ENCODE peak calls at places on chromosomes 1 and 21, in eight cellular contexts. One of them, this sample, is unnamed.

GRCh38 chr1:94542088-94542671 is 621 bp upstream of the F3 start:
- DNase-seq in left lung: peak; percentile 47
- DNase-seq in foreskin fibroblast: peak; percentile 79
- DNase-seq in neural progenitor cell: peak; percentile 43
- DNase-seq in mammary epithelial cell: peak; percentile 36
- DNase-seq in AG09319: no peak
- DNase-seq in AG10803: peak; percentile 94
- DNase-seq in tibial nerve: peak; percentile 50
- DNase-seq in this sample: no peak

GRCh38 chr1:9289090-9289534 is 3.6 kb upstream of the SPSB1 start:
- DNase-seq in left lung: peak; percentile 77
- DNase-seq in foreskin fibroblast: peak; percentile 85
- DNase-seq in neural progenitor cell: peak; percentile 77
- DNase-seq in mammary epithelial cell: peak; percentile 61
- DNase-seq in AG09319: no peak
- DNase-seq in AG10803: peak; percentile 62
- DNase-seq in tibial nerve: peak; percentile 67
- DNase-seq in this sample: no peak

GRCh38 chr1:80048706-80049105 is 1042.2 kb upstream of the ADGRL4 start:
- DNase-seq in left lung: no peak
- DNase-seq in foreskin fibroblast: peak; percentile 42
- DNase-seq in neural progenitor cell: no peak
- DNase-seq in mammary epithelial cell: peak; percentile 25
- DNase-seq in AG09319: no peak
- DNase-seq in AG10803: no peak
- DNase-seq in tibial nerve: no peak
- DNase-seq in this sample: no peak

GRCh38 chr1:109214695-109215623 is 1.2 kb downstream of the SARS1 start:
- DNase-seq in left lung: no peak
- DNase-seq in foreskin fibroblast: peak; percentile 95
- DNase-seq in neural progenitor cell: no peak
- DNase-seq in mammary epithelial cell: peak; percentile 74
- DNase-seq in AG09319: peak; percentile 93
- DNase-seq in AG10803: peak; percentile 98
- DNase-seq in tibial nerve: no peak
- DNase-seq in this sample: no peak

GRCh38 chr1:97340951-97341350 is 579.9 kb downstream of the DPYD start:
- DNase-seq in left lung: no peak
- DNase-seq in foreskin fibroblast: peak; percentile 72
- DNase-seq in neural progenitor cell: no peak
- DNase-seq in mammary epithelial cell: peak; percentile 44
- DNase-seq in AG09319: peak; percentile 18
- DNase-seq in AG10803: peak; percentile 84
- DNase-seq in tibial nerve: no peak
- DNase-seq in this sample: no peak

GRCh38 chr1:204493145-204493881 is 1.3 kb downstream of the PIK3C2B start:
- DNase-seq in left lung: peak; percentile 84
- DNase-seq in foreskin fibroblast: peak; percentile 47
- DNase-seq in neural progenitor cell: peak; percentile 53
- DNase-seq in mammary epithelial cell: peak; percentile 68
- DNase-seq in AG09319: peak; percentile 75
- DNase-seq in AG10803: peak; percentile 82
- DNase-seq in tibial nerve: no peak
- DNase-seq in this sample: no peak

GRCh38 chr1:6423321-6423999 is 1.1 kb upstream of the ESPN start:
- DNase-seq in left lung: no peak
- DNase-seq in foreskin fibroblast: peak; percentile 52
- DNase-seq in neural progenitor cell: peak; percentile 78
- DNase-seq in mammary epithelial cell: peak; percentile 91
- DNase-seq in AG09319: no peak
- DNase-seq in AG10803: peak; percentile 51
- DNase-seq in tibial nerve: no peak
- DNase-seq in this sample: no peak

GRCh38 chr1:216750031-216750627 is 26.9 kb upstream of the ESRRG start:
- DNase-seq in left lung: no peak
- DNase-seq in foreskin fibroblast: peak; percentile 61
- DNase-seq in neural progenitor cell: peak; percentile 88
- DNase-seq in mammary epithelial cell: peak; percentile 45
- DNase-seq in AG09319: peak; percentile 19
- DNase-seq in AG10803: peak; percentile 57
- DNase-seq in tibial nerve: no peak
- DNase-seq in this sample: no peak

GRCh38 chr21:38944903-38945302 is 139.2 kb downstream of the ETS2 start:
- DNase-seq in left lung: no peak
- DNase-seq in foreskin fibroblast: no peak
- DNase-seq in neural progenitor cell: peak; percentile 51
- DNase-seq in mammary epithelial cell: no peak
- DNase-seq in AG09319: no peak
- DNase-seq in AG10803: no peak
- DNase-seq in tibial nerve: no peak
- DNase-seq in this sample: no peak

GRCh38 chr1:167501513-167502191 is 16.7 kb downstream of the CD247 start:
- DNase-seq in left lung: no peak
- DNase-seq in foreskin fibroblast: no peak
- DNase-seq in neural progenitor cell: no peak
- DNase-seq in mammary epithelial cell: no peak
- DNase-seq in AG09319: no peak
- DNase-seq in AG10803: no peak
- DNase-seq in tibial nerve: no peak
- DNase-seq in this sample: no peak

GRCh38 chr1:159823401-159823800 is 3.3 kb upstream of the SLAMF8 start:
- DNase-seq in left lung: no peak
- DNase-seq in foreskin fibroblast: no peak
- DNase-seq in neural progenitor cell: peak; percentile 62
- DNase-seq in mammary epithelial cell: no peak
- DNase-seq in AG09319: no peak
- DNase-seq in AG10803: no peak
- DNase-seq in tibial nerve: no peak
- DNase-seq in this sample: no peak

GRCh38 chr1:52192024-52192423 is 50.1 kb downstream of the ZFYVE9 start:
- DNase-seq in left lung: no peak
- DNase-seq in foreskin fibroblast: no peak
- DNase-seq in neural progenitor cell: no peak
- DNase-seq in mammary epithelial cell: no peak
- DNase-seq in AG09319: no peak
- DNase-seq in AG10803: no peak
- DNase-seq in tibial nerve: no peak
- DNase-seq in this sample: no peak

GRCh38 chr1:51519048-51519856 is at the start of gene EPS15:
- DNase-seq in left lung: peak; percentile 94
- DNase-seq in foreskin fibroblast: peak; percentile 93
- DNase-seq in neural progenitor cell: peak; percentile 92
- DNase-seq in mammary epithelial cell: peak; percentile 84
- DNase-seq in AG09319: peak; percentile 44
- DNase-seq in AG10803: peak; percentile 79
- DNase-seq in tibial nerve: peak; percentile 73
- DNase-seq in this sample: peak; percentile 83

GRCh38 chr1:6489799-6490180 is 1.7 kb downstream of the PLEKHG5 start:
- DNase-seq in left lung: peak; percentile 67
- DNase-seq in foreskin fibroblast: peak; percentile 92
- DNase-seq in neural progenitor cell: peak; percentile 88
- DNase-seq in mammary epithelial cell: peak; percentile 80
- DNase-seq in AG09319: peak; percentile 23
- DNase-seq in AG10803: peak; percentile 58
- DNase-seq in tibial nerve: peak; percentile 42
- DNase-seq in this sample: peak; percentile 63

GRCh38 chr1:22383526-22384291 is 67.9 kb upstream of the ZBTB40 start:
- DNase-seq in left lung: no peak
- DNase-seq in foreskin fibroblast: no peak
- DNase-seq in neural progenitor cell: no peak
- DNase-seq in mammary epithelial cell: no peak
- DNase-seq in AG09319: no peak
- DNase-seq in AG10803: no peak
- DNase-seq in tibial nerve: no peak
- DNase-seq in this sample: no peak

GRCh38 chr1:26730695-26731094 is 34.9 kb downstream of the ARID1A start:
- DNase-seq in left lung: no peak
- DNase-seq in foreskin fibroblast: peak; percentile 65
- DNase-seq in neural progenitor cell: no peak
- DNase-seq in mammary epithelial cell: no peak
- DNase-seq in AG09319: no peak
- DNase-seq in AG10803: peak; percentile 50
- DNase-seq in tibial nerve: no peak
- DNase-seq in this sample: no peak

GRCh38 chr1:66343569-66344325 is 190.2 kb upstream of the SGIP1 start:
- DNase-seq in left lung: no peak
- DNase-seq in foreskin fibroblast: no peak
- DNase-seq in neural progenitor cell: no peak
- DNase-seq in mammary epithelial cell: no peak
- DNase-seq in AG09319: no peak
- DNase-seq in AG10803: no peak
- DNase-seq in tibial nerve: no peak
- DNase-seq in this sample: no peak

GRCh38 chr1:81414417-81415087 is 386.2 kb upstream of the ADGRL2 start:
- DNase-seq in left lung: peak; percentile 44
- DNase-seq in foreskin fibroblast: peak; percentile 69
- DNase-seq in neural progenitor cell: peak; percentile 78
- DNase-seq in mammary epithelial cell: no peak
- DNase-seq in AG09319: no peak
- DNase-seq in AG10803: peak; percentile 22
- DNase-seq in tibial nerve: peak; percentile 52
- DNase-seq in this sample: no peak

GRCh38 chr21:33578214-33578613 is 10.3 kb downstream of the DONSON start:
- DNase-seq in left lung: no peak
- DNase-seq in foreskin fibroblast: peak; percentile 64
- DNase-seq in neural progenitor cell: no peak
- DNase-seq in mammary epithelial cell: no peak
- DNase-seq in AG09319: no peak
- DNase-seq in AG10803: peak; percentile 80
- DNase-seq in tibial nerve: no peak
- DNase-seq in this sample: no peak

GRCh38 chr21:27528697-27529096 is 561.8 kb upstream of the ADAMTS5 start:
- DNase-seq in left lung: no peak
- DNase-seq in foreskin fibroblast: peak; percentile 39
- DNase-seq in neural progenitor cell: no peak
- DNase-seq in mammary epithelial cell: no peak
- DNase-seq in AG09319: no peak
- DNase-seq in AG10803: no peak
- DNase-seq in tibial nerve: no peak
- DNase-seq in this sample: no peak

GRCh38 chr1:116918714-116919357 is 9.1 kb downstream of the PTGFRN start:
- DNase-seq in left lung: no peak
- DNase-seq in foreskin fibroblast: no peak
- DNase-seq in neural progenitor cell: no peak
- DNase-seq in mammary epithelial cell: peak; percentile 81
- DNase-seq in AG09319: no peak
- DNase-seq in AG10803: no peak
- DNase-seq in tibial nerve: no peak
- DNase-seq in this sample: no peak

GRCh38 chr1:234721476-234722266 is 111.7 kb upstream of the IRF2BP2 start:
- DNase-seq in left lung: no peak
- DNase-seq in foreskin fibroblast: peak; percentile 93
- DNase-seq in neural progenitor cell: no peak
- DNase-seq in mammary epithelial cell: no peak
- DNase-seq in AG09319: peak; percentile 76
- DNase-seq in AG10803: peak; percentile 97
- DNase-seq in tibial nerve: peak; percentile 50
- DNase-seq in this sample: no peak

GRCh38 chr1:175433586-175434267 is 241.2 kb upstream of the KIAA0040 start:
- DNase-seq in left lung: no peak
- DNase-seq in foreskin fibroblast: no peak
- DNase-seq in neural progenitor cell: no peak
- DNase-seq in mammary epithelial cell: no peak
- DNase-seq in AG09319: no peak
- DNase-seq in AG10803: no peak
- DNase-seq in tibial nerve: no peak
- DNase-seq in this sample: no peak

GRCh38 chr1:175434268-175434860 is 241.8 kb upstream of the KIAA0040 start:
- DNase-seq in left lung: no peak
- DNase-seq in foreskin fibroblast: no peak
- DNase-seq in neural progenitor cell: no peak
- DNase-seq in mammary epithelial cell: no peak
- DNase-seq in AG09319: no peak
- DNase-seq in AG10803: no peak
- DNase-seq in tibial nerve: no peak
- DNase-seq in this sample: no peak
- TF ChIP-seq CTCF in left lung: no peak
- TF ChIP-seq CTCF in foreskin fibroblast: no peak
- TF ChIP-seq CTCF in neural progenitor cell: peak; percentile 59
- TF ChIP-seq CTCF in mammary epithelial cell: peak; percentile 33
- TF ChIP-seq CTCF in AG09319: no peak
- TF ChIP-seq CTCF in AG10803: peak; percentile 4
- TF ChIP-seq CTCF in tibial nerve: no peak
- TF ChIP-seq CTCF in this sample: peak; percentile 15

DNA sequence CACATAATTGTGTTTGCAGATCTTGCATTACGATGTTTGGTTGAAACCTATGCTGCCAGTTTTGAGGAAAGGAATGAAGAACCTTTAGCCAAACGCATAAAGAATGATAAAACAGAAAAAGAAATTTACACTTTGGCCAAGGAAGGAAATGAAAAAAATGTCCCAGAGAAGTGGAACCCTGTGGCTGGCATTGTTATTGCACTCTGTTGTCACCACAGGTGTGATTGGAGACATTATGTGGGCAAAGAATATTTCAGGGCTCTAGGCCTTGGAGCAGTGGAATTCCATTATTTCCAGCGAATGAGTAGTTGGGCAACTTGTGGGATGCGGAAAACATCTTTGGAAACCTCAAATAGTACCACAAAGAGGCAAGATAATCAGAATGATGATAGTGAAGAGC is 14.9 kb downstream of the TRMT13 start:
- DNase-seq in left lung: no peak
- DNase-seq in foreskin fibroblast: no peak
- DNase-seq in neural progenitor cell: no peak
- DNase-seq in mammary epithelial cell: no peak
- DNase-seq in AG09319: no peak
- DNase-seq in AG10803: no peak
- DNase-seq in tibial nerve: no peak
- DNase-seq in this sample: no peak
- TF ChIP-seq CTCF in left lung: no peak
- TF ChIP-seq CTCF in foreskin fibroblast: no peak
- TF ChIP-seq CTCF in neural progenitor cell: no peak
- TF ChIP-seq CTCF in mammary epithelial cell: no peak
- TF ChIP-seq CTCF in AG09319: no peak
- TF ChIP-seq CTCF in AG10803: no peak
- TF ChIP-seq CTCF in tibial nerve: no peak
- TF ChIP-seq CTCF in this sample: no peak

GRCh38 chr1:166167395-166167922 is 658 bp upstream of the FAM78B start:
- DNase-seq in left lung: no peak
- DNase-seq in foreskin fibroblast: no peak
- DNase-seq in neural progenitor cell: no peak
- DNase-seq in mammary epithelial cell: no peak
- DNase-seq in AG09319: no peak
- DNase-seq in AG10803: no peak
- DNase-seq in tibial nerve: no peak
- DNase-seq in this sample: no peak
- TF ChIP-seq CTCF in left lung: no peak
- TF ChIP-seq CTCF in foreskin fibroblast: no peak
- TF ChIP-seq CTCF in neural progenitor cell: no peak
- TF ChIP-seq CTCF in mammary epithelial cell: no peak
- TF ChIP-seq CTCF in AG09319: no peak
- TF ChIP-seq CTCF in AG10803: no peak
- TF ChIP-seq CTCF in tibial nerve: no peak
- TF ChIP-seq CTCF in this sample: no peak

GRCh38 chr1:4700801-4701200 is 46.4 kb downstream of the AJAP1 start:
- DNase-seq in left lung: no peak
- DNase-seq in foreskin fibroblast: no peak
- DNase-seq in neural progenitor cell: peak; percentile 46
- DNase-seq in mammary epithelial cell: no peak
- DNase-seq in AG09319: no peak
- DNase-seq in AG10803: no peak
- DNase-seq in tibial nerve: no peak
- DNase-seq in this sample: no peak
- TF ChIP-seq CTCF in left lung: no peak
- TF ChIP-seq CTCF in foreskin fibroblast: no peak
- TF ChIP-seq CTCF in neural progenitor cell: no peak
- TF ChIP-seq CTCF in mammary epithelial cell: no peak
- TF ChIP-seq CTCF in AG09319: no peak
- TF ChIP-seq CTCF in AG10803: no peak
- TF ChIP-seq CTCF in tibial nerve: no peak
- TF ChIP-seq CTCF in this sample: no peak

This sample was measured in CD14-positive monocyte.